ENCODE peak calls at places on chromosomes 5 and 9, in five cellular contexts. M, O, E, Q and S are unnamed samples.

GRCh38 chr5:51961154-51961562 is 577.9 kb downstream of the ISL1 start:
- DNase-seq in M (no peak), O (no peak), E (no peak), Q (no peak), S (no peak)

GRCh38 chr5:122063836-122064235 is 14.2 kb downstream of the LOX start:
- DNase-seq in M (no peak), O (peak), E (peak), Q (no peak), S (no peak)

GRCh38 chr9:35652829-35653209 is 2.1 kb upstream of the SIT1 start:
- DNase-seq in M (no peak), O (no peak), E (no peak), Q (peak), S (peak)

GRCh38 chr5:125194901-125195300 is 448.5 kb upstream of the ZNF608 start:
- DNase-seq in M (no peak), O (no peak), E (no peak), Q (no peak), S (no peak)

GRCh38 chr5:497090-497489 is 27.2 kb downstream of the SLC9A3 start:
- DNase-seq in M (no peak), O (no peak), E (no peak), Q (no peak), S (no peak)

GRCh38 chr5:123093279-123094226 is 4.5 kb downstream of the PRDM6 start:
- DNase-seq in M (no peak), O (peak), E (no peak), Q (no peak), S (no peak)

GRCh38 chr5:72477644-72478043 is 29.6 kb downstream of the ZNF366 start:
- DNase-seq in M (no peak), O (no peak), E (no peak), Q (no peak), S (no peak)

GRCh38 chr5:173515526-173515925 is 100.9 kb downstream of the BOD1 start:
- DNase-seq in M (no peak), O (peak), E (peak), Q (no peak), S (no peak)

GRCh38 chr5:167453518-167454020 is 837.9 kb upstream of the WWC1 start:
- DNase-seq in M (no peak), O (no peak), E (peak), Q (no peak), S (no peak)

GRCh38 chr5:113572716-113573115 is 59.2 kb downstream of the YTHDC2 start:
- DNase-seq in M (no peak), O (no peak), E (peak), Q (no peak), S (no peak)

GRCh38 chr5:177959315-177959714 is 36.7 kb downstream of the PROP1 start:
- DNase-seq in M (no peak), O (no peak), E (no peak), Q (no peak), S (no peak)

GRCh38 chr5:17896605-17897004 is 262.3 kb downstream of the TAF11L14 start:
- DNase-seq in M (no peak), O (peak), E (peak), Q (no peak), S (no peak)

GRCh38 chr9:93260290-93261066 is 76.5 kb downstream of the WNK2 start:
- DNase-seq in M (no peak), O (no peak), E (no peak), Q (peak), S (no peak)

GRCh38 chr5:173592050-173592669 is 24.3 kb downstream of the BOD1 start:
- DNase-seq in M (peak), O (no peak), E (peak), Q (no peak), S (no peak)

GRCh38 chr9:127055745-127056402 is 66.6 kb downstream of the ANGPTL2 start:
- DNase-seq in M (no peak), O (no peak), E (no peak), Q (no peak), S (no peak)

GRCh38 chr5:53087596-53087995 is 22.0 kb downstream of the MOCS2 start:
- DNase-seq in M (no peak), O (no peak), E (no peak), Q (no peak), S (no peak)

GRCh38 chr9:8713149-8713856 is 913.7 kb upstream of the DMAC1 start:
- DNase-seq in M (no peak), O (no peak), E (no peak), Q (no peak), S (no peak)

GRCh38 chr5:65418661-65419060 is 63.1 kb downstream of the ADAMTS6 start:
- DNase-seq in M (no peak), O (no peak), E (peak), Q (no peak), S (no peak)

GRCh38 chr5:169978744-169979143 is 1.6 kb downstream of the INSYN2B start:
- DNase-seq in M (no peak), O (peak), E (no peak), Q (no peak), S (no peak)

GRCh38 chr5:31531543-31531887 is 378 bp downstream of the DROSHA start:
- DNase-seq in M (peak), O (no peak), E (peak), Q (no peak), S (peak)

GRCh38 chr9:136119259-136120118 is 814 bp upstream of the TMEM250 start:
- DNase-seq in M (no peak), O (peak), E (peak), Q (peak), S (no peak)

GRCh38 chr5:66222455-66222854 is 78.4 kb downstream of the SREK1 start:
- DNase-seq in M (no peak), O (no peak), E (peak), Q (no peak), S (no peak)

GRCh38 chr9:93081081-93081529 is 14.9 kb upstream of the CARD19 start:
- DNase-seq in M (no peak), O (no peak), E (peak), Q (peak), S (peak)

GRCh38 chr9:137031904-137032639 is at the start of gene FUT7:
- DNase-seq in M (peak), O (no peak), E (no peak), Q (no peak), S (no peak)

GRCh38 chr5:176621661-176622079 is 8.7 kb downstream of the SNCB start:
- DNase-seq in M (no peak), O (peak), E (peak), Q (no peak), S (peak)

GRCh38 chr5:176620333-176620981 is 9.9 kb downstream of the SNCB start:
- DNase-seq in M (no peak), O (no peak), E (peak), Q (no peak), S (peak)

GRCh38 chr5:176619569-176620332 is 9.8 kb upstream of the GPRIN1 start:
- DNase-seq in M (no peak), O (no peak), E (no peak), Q (no peak), S (peak)

GRCh38 chr5:176618783-176619182 is 8.8 kb upstream of the GPRIN1 start:
- DNase-seq in M (no peak), O (no peak), E (no peak), Q (no peak), S (peak)

DNA sequence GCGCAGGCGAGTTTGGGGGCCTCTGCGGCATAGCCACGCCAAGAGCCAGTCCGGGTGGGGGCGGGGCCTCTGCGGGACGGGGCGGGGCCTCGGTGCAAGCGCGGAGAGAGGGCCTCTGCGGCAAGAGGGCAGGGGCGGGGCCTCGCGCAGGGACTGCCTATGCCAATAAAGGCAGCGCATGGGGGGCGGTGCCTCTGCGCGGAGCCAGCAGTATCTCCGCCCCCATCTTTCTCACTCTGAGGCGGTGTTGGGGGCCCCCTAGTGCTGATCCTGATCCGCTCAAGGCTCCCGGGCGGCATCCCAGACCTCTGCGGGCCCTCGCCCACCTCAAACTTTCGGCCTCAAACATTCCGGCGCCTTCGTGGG is 9.2 kb upstream of the GPRIN1 start:
- DNase-seq in M (peak), O (peak), E (peak), Q (no peak), S (peak)
- TF ChIP-seq CTCF in M (peak), O (peak), E (peak), Q (no peak), S (no peak)

GRCh38 chr5:151155149-151155776 is 2.3 kb downstream of the ANXA6 start:
- DNase-seq in M (peak), O (no peak), E (no peak), Q (no peak), S (no peak)
- H3K4me3 ChIP-seq in M (peak), O (peak), E (peak), Q (peak), S (no peak)

DNA sequence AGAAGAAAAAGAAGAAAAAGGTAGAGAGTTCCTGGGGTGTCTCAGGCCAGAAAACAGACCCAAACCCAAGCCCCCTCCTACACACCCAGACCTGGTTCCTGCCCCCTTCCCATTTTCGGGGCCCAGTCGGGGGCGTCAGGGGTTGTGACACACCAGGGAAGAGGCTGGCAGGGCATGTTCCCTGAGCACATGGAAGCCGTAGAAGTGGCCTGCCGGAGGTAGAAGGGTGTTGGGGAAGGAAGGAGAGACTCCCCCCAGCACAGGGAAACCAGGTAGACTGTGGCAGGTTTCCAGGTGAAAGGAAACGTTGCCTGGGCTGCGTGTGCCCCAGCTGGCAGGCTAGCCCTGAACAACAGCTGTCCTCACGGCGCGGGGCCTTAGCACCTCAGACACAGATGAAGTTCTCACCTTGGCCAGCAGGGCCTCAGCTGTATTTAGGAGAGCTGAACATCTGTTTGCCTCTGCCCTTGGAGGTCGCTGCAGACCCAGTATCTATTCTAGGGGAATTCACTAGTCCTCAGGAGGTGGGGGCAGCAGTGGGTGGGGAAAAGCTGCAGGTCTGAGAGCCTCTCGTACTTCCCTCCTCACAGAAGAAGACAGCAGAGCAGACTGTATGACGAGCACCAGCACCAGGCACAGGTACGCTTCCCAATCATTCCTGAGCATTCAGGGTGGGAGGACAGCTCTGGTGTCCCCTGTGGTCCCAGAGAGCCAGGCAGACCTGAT is 14.1 kb downstream of the CD74 start:
- DNase-seq in M (peak), O (no peak), E (no peak), Q (no peak), S (peak)
- TF ChIP-seq CTCF in M (peak), O (peak), E (peak), Q (peak), S (peak)

DNA sequence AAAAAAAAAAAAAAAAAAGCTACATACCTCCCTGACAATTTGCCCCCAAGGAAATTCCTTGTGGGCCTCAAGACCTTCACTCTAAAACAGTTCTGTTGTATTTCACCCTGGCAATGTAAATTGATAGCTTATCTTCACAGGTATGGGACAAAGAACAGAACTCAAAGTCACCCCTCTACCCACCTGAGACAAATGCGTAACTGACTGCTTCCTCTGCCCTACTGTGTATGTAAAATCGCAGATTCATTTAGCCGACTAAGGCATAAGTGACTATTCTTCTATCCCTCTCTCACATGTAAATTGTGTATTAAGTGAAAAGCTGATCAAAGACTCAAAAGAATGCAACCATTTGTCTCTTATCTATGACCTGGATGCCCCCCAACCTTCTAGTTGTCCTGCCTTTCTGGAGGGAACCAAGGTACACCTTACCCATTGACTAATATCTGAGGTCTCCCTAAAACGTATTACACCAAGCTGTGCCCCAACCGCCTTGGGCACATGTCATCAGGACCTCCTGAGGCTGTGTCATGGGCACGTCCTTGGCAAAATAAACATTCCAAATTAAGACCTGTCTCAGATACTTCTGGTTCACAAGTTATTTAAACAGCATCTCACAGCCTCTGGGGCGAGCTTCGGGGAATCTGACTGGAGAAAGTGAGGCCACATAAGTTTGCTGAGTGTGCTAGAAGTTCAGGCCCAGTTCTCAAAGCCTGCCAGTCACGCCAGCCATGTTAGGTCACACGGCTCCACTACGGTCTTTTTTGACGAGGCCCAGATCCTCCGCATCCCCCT is 962 bp downstream of the TBCA start:
- DNase-seq in M (peak), O (peak), E (peak), Q (no peak), S (no peak)
- H3K4me3 ChIP-seq in M (peak), O (peak), E (peak), Q (peak), S (peak)

DNA sequence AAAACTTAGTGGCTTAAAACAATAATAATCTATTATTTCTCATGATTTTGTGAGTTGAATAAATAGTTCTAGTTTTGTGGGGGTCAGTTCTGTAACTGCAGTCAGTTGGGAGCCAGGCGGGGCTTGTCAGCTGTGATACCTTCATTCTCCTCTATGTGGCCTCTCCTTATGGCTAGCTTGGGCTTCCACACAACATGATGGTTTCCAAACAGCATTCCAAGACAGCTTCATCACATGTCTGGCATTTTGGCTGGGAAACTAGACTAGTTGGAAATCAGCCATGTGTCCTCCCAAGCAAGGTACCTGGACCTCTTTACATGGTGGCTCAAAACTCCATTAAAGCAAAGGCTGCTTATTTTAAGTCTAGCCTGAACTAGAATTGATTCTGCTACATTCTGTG is 61.4 kb upstream of the RANBP3L start:
- DNase-seq in M (no peak), O (peak), E (peak), Q (no peak), S (no peak)
- TF ChIP-seq CTCF in M (peak), O (peak), E (peak), Q (no peak), S (no peak)

GRCh38 chr5:151024894-151025606 is 4.7 kb downstream of the GPX3 start:
- DNase-seq in M (no peak), O (no peak), E (no peak), Q (no peak), S (no peak)
- H3K4me3 ChIP-seq in M (no peak), O (no peak), E (no peak), Q (peak), S (peak)

GRCh38 chr9:87594662-87595061 is 97.0 kb downstream of the DAPK1 start:
- DNase-seq in M (no peak), O (no peak), E (no peak), Q (no peak), S (no peak)
- TF ChIP-seq CTCF in M (no peak), O (no peak), E (peak), Q (no peak), S (no peak)

DNA sequence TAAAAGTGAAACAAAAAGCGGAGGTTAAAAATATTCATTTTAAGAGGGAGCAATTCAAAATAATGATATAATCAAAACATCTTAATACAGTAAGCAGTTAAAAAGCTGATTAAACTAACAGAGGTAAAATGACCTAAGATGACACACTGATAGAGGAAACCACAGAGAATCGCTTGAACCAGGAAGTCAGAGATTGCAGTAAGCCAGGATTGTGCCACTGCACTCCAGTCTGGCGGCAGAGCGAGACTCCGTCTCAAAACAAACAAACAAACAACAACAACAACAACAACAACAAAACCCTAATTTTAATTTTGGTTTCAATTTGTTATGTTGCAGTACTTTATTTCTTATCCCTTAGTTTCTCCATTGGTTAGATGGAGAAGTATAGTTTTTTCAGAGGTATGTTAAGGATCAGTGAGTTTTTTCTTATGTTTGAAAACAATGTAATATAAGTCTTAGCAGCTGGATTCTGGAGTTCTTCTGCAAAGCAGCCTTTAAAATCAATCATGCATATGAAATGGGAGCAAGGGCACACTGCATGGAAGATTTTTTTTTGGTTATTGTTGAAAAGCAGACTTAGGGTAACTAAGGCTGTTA is 58.5 kb downstream of the MLANA start:
- DNase-seq in M (no peak), O (no peak), E (peak), Q (no peak), S (no peak)
- H3K4me3 ChIP-seq in M (no peak), O (no peak), E (peak), Q (no peak), S (peak)

DNA sequence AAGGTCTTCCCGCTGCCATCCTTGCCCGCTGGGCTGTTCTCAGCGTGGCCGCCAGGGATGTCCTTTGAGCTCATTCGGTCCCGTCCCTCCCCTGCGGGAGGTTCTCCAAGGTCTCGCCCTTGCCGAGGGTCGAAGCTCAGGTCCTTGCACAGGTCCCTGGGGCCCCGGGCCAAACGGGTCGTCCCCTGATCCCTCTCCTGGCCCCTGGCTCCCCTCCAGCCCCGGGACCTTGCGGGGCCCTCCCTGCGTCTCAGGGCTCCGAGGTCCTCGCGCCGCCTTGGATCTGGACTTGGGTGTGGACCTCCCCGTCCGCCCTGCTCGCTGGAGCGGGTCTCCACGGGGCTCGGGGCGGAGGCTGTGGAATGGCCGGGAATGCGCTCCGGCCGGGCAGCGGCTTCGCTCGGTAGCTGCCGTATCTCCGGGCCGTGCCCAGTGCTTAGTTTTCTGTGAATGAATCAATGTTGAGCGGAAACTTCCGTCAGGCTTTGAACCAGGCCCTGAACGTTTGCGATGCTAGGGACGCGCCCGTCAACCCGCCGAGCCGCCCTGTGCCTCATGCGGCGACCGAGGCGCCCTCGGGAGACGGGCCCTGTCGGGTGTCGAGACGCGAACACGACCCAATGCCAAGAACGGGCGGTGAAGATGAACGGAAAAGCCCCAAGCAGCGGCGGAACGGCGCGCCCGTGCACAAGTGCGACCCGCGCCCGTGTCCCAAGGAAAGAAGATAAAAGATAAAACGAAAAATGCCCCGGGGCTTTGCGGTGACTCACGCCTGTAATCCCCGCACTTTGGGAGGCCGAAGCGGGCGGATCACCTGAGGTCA is 779 bp downstream of the RNU6ATAC start:
- DNase-seq in M (no peak), O (peak), E (peak), Q (peak), S (peak)
- TF ChIP-seq CTCF in M (no peak), O (peak), E (peak), Q (peak), S (peak)

DNA sequence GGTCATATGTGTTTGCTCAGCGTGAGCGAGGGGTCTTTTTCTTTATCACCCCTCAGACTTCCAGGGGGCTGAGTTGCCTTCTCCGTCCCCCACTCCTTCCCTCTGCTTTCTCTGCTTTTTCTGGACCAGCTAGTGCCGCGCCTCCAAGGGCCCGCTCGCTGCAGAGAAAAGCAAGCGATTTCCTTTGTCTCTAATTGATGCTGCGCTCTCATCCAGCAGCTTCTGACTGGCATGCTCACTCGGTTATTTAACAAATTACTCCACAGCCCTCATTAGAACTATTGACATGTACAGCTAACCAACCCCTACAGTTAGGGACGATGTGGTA is 288.0 kb downstream of the ELAVL2 start:
- DNase-seq in M (no peak), O (no peak), E (no peak), Q (no peak), S (no peak)
- H3K4me3 ChIP-seq in M (no peak), O (no peak), E (no peak), Q (peak), S (peak)